ENCODE peak calls at places on chromosomes 6 and 20, in five cellular contexts. T is neuronal stem cell, U is IMR-90, N is H1, H is mesenchymal stem cell. O is an unnamed sample.

GRCh38 chr6:31717499-31718222 is 2.5 kb downstream of the LY6G6D start:
- DNase-seq in T (no peak), U (no peak), N (no peak), H (no peak), O (peak; percentile 85)

GRCh38 chr20:21208999-21209398 is 83.1 kb downstream of the KIZ start:
- DNase-seq in T (no peak), U (no peak), N (no peak), H (no peak), O (no peak)

GRCh38 chr6:144266091-144266649 is 19.0 kb upstream of the UTRN start:
- DNase-seq in T (peak; percentile 48), U (peak; percentile 76), N (peak; percentile 66), H (peak; percentile 51), O (peak; percentile 64)

GRCh38 chr6:26478985-26479278 is 21.2 kb upstream of the BTN1A1 start:
- DNase-seq in T (no peak), U (no peak), N (no peak), H (no peak), O (no peak)

GRCh38 chr20:59455392-59456341 is 148.7 kb upstream of the PHACTR3 start:
- DNase-seq in T (peak; percentile 52), U (peak; percentile 10), N (peak; percentile 50), H (no peak), O (no peak)

GRCh38 chr6:31736768-31737314 is 511 bp upstream of the CLIC1 start:
- DNase-seq in T (peak; percentile 18), U (no peak), N (no peak), H (no peak), O (peak; percentile 41)

GRCh38 chr20:51554538-51555165 is 12.1 kb upstream of the NFATC2 start:
- DNase-seq in T (no peak), U (peak; percentile 78), N (no peak), H (peak; percentile 68), O (no peak)

GRCh38 chr6:169564453-169565240 is 137.2 kb downstream of the WDR27 start:
- DNase-seq in T (no peak), U (no peak), N (no peak), H (no peak), O (peak; percentile 43)

GRCh38 chr6:28615955-28616747 is 90.5 kb downstream of the GPX5 start:
- DNase-seq in T (no peak), U (no peak), N (peak; percentile 69), H (no peak), O (peak; percentile 81)

GRCh38 chr20:3635346-3635745 is 27.9 kb downstream of the GFRA4 start:
- DNase-seq in T (no peak), U (no peak), N (no peak), H (no peak), O (no peak)

GRCh38 chr6:43921039-43921438 is 151.0 kb downstream of the VEGFA start:
- DNase-seq in T (no peak), U (no peak), N (no peak), H (no peak), O (no peak)

GRCh38 chr6:115932481-115932880 is 128.2 kb downstream of the FRK start:
- DNase-seq in T (no peak), U (no peak), N (no peak), H (no peak), O (no peak)

GRCh38 chr20:57433658-57434389 is 42.6 kb downstream of the RBM38 start:
- DNase-seq in T (no peak), U (no peak), N (no peak), H (no peak), O (no peak)

GRCh38 chr6:170207586-170207985 is 83.3 kb downstream of the DLL1 start:
- DNase-seq in T (no peak), U (no peak), N (peak; percentile 30), H (no peak), O (peak; percentile 22)

GRCh38 chr6:42453649-42454427 is 2.1 kb upstream of the TRERF1 start:
- DNase-seq in T (peak; percentile 66), U (peak; percentile 39), N (peak; percentile 67), H (peak; percentile 72), O (peak; percentile 65)

GRCh38 chr6:135088818-135089809 is 34.5 kb upstream of the HBS1L start:
- DNase-seq in T (no peak), U (peak; percentile 72), N (no peak), H (peak; percentile 28), O (no peak)

GRCh38 chr6:15989397-15989796 is 139.5 kb upstream of the MYLIP start:
- DNase-seq in T (no peak), U (no peak), N (no peak), H (no peak), O (no peak)

GRCh38 chr6:19312291-19312978 is 524.7 kb upstream of the ID4 start:
- DNase-seq in T (peak; percentile 90), U (no peak), N (peak; percentile 57), H (no peak), O (peak; percentile 86)

GRCh38 chr6:146847426-146847825 is 248.7 kb downstream of the ADGB start:
- DNase-seq in T (no peak), U (peak; percentile 13), N (no peak), H (peak; percentile 50), O (no peak)

GRCh38 chr20:63234693-63235398 is 859 bp upstream of the BIRC7 start:
- DNase-seq in T (no peak), U (no peak), N (peak; percentile 85), H (peak; percentile 44), O (peak; percentile 83)

GRCh38 chr6:36309900-36310299 is 26.8 kb downstream of the BNIP5 start:
- DNase-seq in T (no peak), U (no peak), N (no peak), H (no peak), O (no peak)

GRCh38 chr20:17614176-17614811 is 44.4 kb downstream of the DSTN start:
- DNase-seq in T (no peak), U (peak; percentile 31), N (no peak), H (peak; percentile 54), O (peak; percentile 31)

GRCh38 chr20:57849126-57849867 is 139.5 kb upstream of the PMEPA1 start:
- DNase-seq in T (no peak), U (no peak), N (peak; percentile 34), H (no peak), O (peak; percentile 20)

GRCh38 chr6:159935065-159935464 is 33.8 kb upstream of the IGF2R start:
- DNase-seq in T (no peak), U (peak; percentile 55), N (no peak), H (no peak), O (no peak)

GRCh38 chr6:4661391-4661790 is 114.8 kb upstream of the CDYL start:
- DNase-seq in T (no peak), U (no peak), N (peak; percentile 44), H (no peak), O (peak; percentile 51)

GRCh38 chr6:111524252-111524651 is 41.2 kb upstream of the REV3L start:
- DNase-seq in T (no peak), U (no peak), N (no peak), H (no peak), O (no peak)

GRCh38 chr6:75397806-75398465 is 95.7 kb downstream of the FILIP1 start:
- DNase-seq in T (no peak), U (peak; percentile 62), N (no peak), H (no peak), O (no peak)
- H2BK15ac ChIP-seq in T (no peak overlapping the region), U (no peak overlapping the region), N (no peak overlapping the region), H (no peak overlapping the region), O (no peak overlapping the region)

GRCh38 chr6:118751072-118751471 is 99.7 kb upstream of the CEP85L start:
- DNase-seq in T (no peak), U (no peak), N (no peak), H (no peak), O (no peak)

GRCh38 chr6:118750143-118750542 is 98.8 kb upstream of the CEP85L start:
- DNase-seq in T (no peak), U (no peak), N (no peak), H (peak; percentile 30), O (no peak)

GRCh38 chr6:118745156-118745555 is 93.8 kb upstream of the CEP85L start:
- DNase-seq in T (no peak), U (no peak), N (no peak), H (no peak), O (no peak)

GRCh38 chr6:118746100-118746874 is 94.9 kb upstream of the CEP85L start:
- DNase-seq in T (no peak), U (no peak), N (no peak), H (no peak), O (no peak)

DNA sequence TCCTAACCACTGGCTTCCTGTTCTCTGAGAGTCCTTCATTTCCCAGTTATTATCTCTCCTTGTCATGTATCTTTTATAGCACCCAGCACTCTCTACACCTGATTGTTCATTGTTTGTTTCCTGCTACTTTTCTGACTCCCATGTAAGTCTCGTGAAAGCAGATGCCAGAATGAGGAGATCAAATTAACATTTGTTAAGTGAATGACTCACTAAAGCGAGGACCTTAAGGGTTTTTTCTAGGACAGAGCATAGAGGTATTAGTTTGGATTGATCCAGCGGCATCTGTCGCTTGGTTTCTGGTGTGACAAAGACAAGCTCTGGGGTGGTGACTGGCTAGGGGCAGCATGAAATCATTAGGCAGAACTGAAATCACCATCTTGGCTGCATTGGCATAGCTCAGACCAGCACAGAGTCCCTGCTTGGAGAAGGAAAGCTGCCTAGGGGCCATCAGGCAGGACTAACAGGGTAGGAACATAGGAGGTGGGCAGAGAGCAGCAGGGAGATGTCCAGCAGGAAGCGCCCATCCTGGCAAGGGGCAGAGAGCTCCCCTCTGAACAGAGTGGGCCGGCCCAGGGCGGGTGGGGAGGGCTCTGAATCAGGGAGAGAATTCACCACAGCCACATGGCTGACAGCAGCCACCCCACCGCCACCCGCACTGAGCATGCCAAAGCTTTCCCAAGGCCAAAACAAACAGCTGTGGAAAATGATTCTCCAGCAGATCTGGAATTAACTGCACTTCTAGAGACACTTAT is 97.1 kb upstream of the CEP85L start:
- DNase-seq in T (no peak), U (peak; percentile 46), N (peak; percentile 56), H (peak; percentile 11), O (peak; percentile 65)
- H3K4ac ChIP-seq in T (no peak overlapping the region), U (peak overlapping the region; percentile 5), N (no peak overlapping the region), H (no peak overlapping the region), O (no peak overlapping the region)

DNA sequence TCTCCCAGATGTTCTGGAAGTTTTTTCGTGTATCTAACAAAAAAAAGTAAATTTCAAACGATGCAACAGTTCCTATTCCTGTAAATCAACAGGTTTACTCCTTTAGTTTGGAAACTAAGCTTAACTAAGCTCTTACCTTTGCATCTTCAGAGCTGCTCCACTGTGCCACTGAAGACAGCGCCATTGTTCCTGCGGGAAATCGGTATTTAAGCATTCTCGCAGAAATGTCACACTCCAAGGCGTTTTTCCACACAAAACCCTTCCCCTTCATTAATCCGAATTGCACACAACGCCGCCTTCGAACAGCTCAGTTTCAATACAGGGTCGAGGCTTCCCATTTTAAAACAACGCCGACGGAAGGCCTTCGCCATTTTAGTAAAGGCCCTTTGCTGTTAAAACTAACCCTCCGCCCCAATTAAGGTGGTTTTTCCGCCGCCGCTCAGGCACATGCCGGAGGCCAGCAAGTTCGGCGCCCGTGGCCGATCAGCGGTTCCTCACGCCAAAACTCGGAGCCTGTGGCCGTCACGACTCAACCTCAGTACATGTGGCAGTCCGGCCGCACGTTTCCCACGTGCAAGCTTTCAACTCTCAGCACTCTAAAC is 35.4 kb upstream of the SYNCRIP start:
- DNase-seq in T (no peak), U (no peak), N (no peak), H (no peak), O (no peak)
- H3K14ac ChIP-seq in T (no peak overlapping the region), U (peak overlapping the region; percentile 87), N (no peak overlapping the region), H (no peak overlapping the region), O (peak overlapping the region; percentile 88)

DNA sequence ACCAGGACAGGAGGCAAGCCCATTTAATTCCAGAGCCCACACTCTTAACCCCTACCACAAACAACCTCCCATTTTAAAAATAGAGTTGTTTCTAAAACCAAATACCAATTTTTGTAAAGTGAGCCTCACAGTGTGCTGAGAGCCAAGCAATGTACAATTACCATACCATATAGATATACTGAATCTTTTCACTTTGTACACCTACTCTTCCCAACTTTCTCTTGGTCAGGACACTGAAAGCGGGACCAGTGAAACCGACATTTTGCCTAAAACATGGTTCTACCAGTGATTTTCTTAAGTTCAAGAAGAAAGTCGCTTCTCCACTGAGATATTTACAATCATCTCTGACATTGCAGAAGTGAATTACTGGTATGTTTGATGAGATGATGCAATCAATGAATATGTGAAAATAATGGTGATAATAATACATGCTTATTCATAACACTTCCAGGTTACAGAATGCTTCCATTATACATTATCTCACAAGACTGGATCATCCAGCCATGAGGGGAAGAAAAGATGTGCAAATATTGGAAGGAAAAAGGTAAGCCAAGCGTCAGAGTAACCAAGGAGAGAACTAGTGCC is 74.1 kb downstream of the HIVEP2 start:
- DNase-seq in T (no peak), U (no peak), N (no peak), H (no peak), O (no peak)
- H2BK15ac ChIP-seq in T (no peak overlapping the region), U (peak overlapping the region; percentile 21), N (no peak overlapping the region), H (no peak overlapping the region), O (no peak overlapping the region)